ENCODE peak calls at places on chromosome 16, in ten cellular contexts. J is tibial nerve, C is breast epithelium, R is endothelial cell of umbilical vein, I is uterus, B is HepG2, G is IMR-90, N is ovary, L is adrenal gland, P is heart left ventricle. U is an unnamed sample.

GRCh38 chr16:1401758-1402154 is 12.7 kb downstream of the UNKL start:
- DNase-seq in J (no peak), C (no peak), R (no peak), I (no peak), B (no peak), G (no peak), N (no peak), L (no peak), P (no peak), U (no peak)

GRCh38 chr16:79757163-79757562 is 156.6 kb upstream of the MAF start:
- DNase-seq in J (no peak), C (no peak), R (no peak), I (no peak), B (no peak), G (no peak), N (no peak), L (no peak), P (no peak), U (no peak)

GRCh38 chr16:83956336-83957289 is 3.6 kb downstream of the OSGIN1 start:
- DNase-seq in J (peak; percentile 54), C (peak; percentile 80), R (peak; percentile 70), I (peak; percentile 62), B (peak; percentile 70), G (peak; percentile 72), N (peak; percentile 65), L (peak; percentile 86), P (peak; percentile 86), U (peak; percentile 87)

GRCh38 chr16:81779540-81780320 is 639 bp downstream of the PLCG2 start:
- DNase-seq in J (no peak), C (no peak), R (peak; percentile 12), I (no peak), B (no peak), G (no peak), N (no peak), L (peak; percentile 43), P (peak; percentile 43), U (peak; percentile 38)

GRCh38 chr16:72952404-72953301 is 95.3 kb downstream of the ZFHX3 start:
- DNase-seq in J (no peak), C (no peak), R (no peak), I (no peak), B (no peak), G (peak; percentile 89), N (no peak), L (peak; percentile 54), P (no peak), U (no peak)

GRCh38 chr16:2335286-2335895 is 5.1 kb downstream of the ABCA3 start:
- DNase-seq in J (no peak), C (no peak), R (no peak), I (no peak), B (no peak), G (no peak), N (no peak), L (no peak), P (no peak), U (no peak)

GRCh38 chr16:19601083-19601976 is 45.8 kb downstream of the VPS35L start:
- DNase-seq in J (no peak), C (no peak), R (peak; percentile 60), I (peak; percentile 27), B (peak; percentile 47), G (peak; percentile 36), N (peak; percentile 37), L (no peak), P (no peak), U (peak; percentile 42)

GRCh38 chr16:3282103-3282746 is 1.1 kb upstream of the ZNF263 start:
- DNase-seq in J (no peak), C (no peak), R (peak; percentile 87), I (no peak), B (peak; percentile 73), G (peak; percentile 69), N (no peak), L (no peak), P (no peak), U (no peak)

GRCh38 chr16:1511662-1512061 is 18.5 kb downstream of the TELO2 start:
- DNase-seq in J (no peak), C (no peak), R (no peak), I (no peak), B (no peak), G (no peak), N (no peak), L (no peak), P (no peak), U (no peak)

GRCh38 chr16:50458694-50459271 is 89.4 kb upstream of the NKD1 start:
- DNase-seq in J (no peak), C (peak; percentile 15), R (no peak), I (no peak), B (no peak), G (no peak), N (no peak), L (no peak), P (no peak), U (no peak)

GRCh38 chr16:59899940-59900339 is 1165.8 kb upstream of the GOT2 start:
- DNase-seq in J (no peak), C (no peak), R (no peak), I (no peak), B (no peak), G (no peak), N (no peak), L (no peak), P (no peak), U (no peak)

GRCh38 chr16:80948886-80949502 is 57.7 kb downstream of the CMC2 start:
- DNase-seq in J (no peak), C (no peak), R (peak; percentile 73), I (no peak), B (peak; percentile 62), G (peak; percentile 20), N (no peak), L (peak; percentile 69), P (no peak), U (peak; percentile 48)

GRCh38 chr16:23754594-23755483 is at the start of gene CHP2:
- DNase-seq in J (no peak), C (peak; percentile 53), R (no peak), I (no peak), B (no peak), G (no peak), N (no peak), L (peak; percentile 14), P (peak; percentile 42), U (peak; percentile 7)

GRCh38 chr16:30893744-30894539 is at the start of gene BCL7C:
- DNase-seq in J (peak; percentile 82), C (peak; percentile 87), R (peak; percentile 89), I (peak; percentile 88), B (peak; percentile 90), G (peak; percentile 80), N (peak; percentile 91), L (peak; percentile 96), P (peak; percentile 96), U (peak; percentile 95)

GRCh38 chr16:66523861-66524354 is 26.0 kb downstream of the TK2 start:
- DNase-seq in J (no peak), C (no peak), R (peak; percentile 51), I (no peak), B (no peak), G (no peak), N (no peak), L (no peak), P (no peak), U (no peak)

GRCh38 chr16:15955425-15955824 is 6.0 kb downstream of the ABCC1 start:
- DNase-seq in J (no peak), C (no peak), R (no peak), I (no peak), B (no peak), G (no peak), N (no peak), L (no peak), P (no peak), U (no peak)

GRCh38 chr16:48592839-48593429 is 17.0 kb downstream of the N4BP1 start:
- DNase-seq in J (no peak), C (no peak), R (no peak), I (no peak), B (no peak), G (no peak), N (no peak), L (no peak), P (no peak), U (no peak)

GRCh38 chr16:67013238-67013822 is 15.6 kb upstream of the CBFB start:
- DNase-seq in J (no peak), C (no peak), R (no peak), I (no peak), B (no peak), G (no peak), N (no peak), L (no peak), P (no peak), U (no peak)

GRCh38 chr16:88856828-88857727 is at the start of the genes GALNS and TRAPPC2L:
- DNase-seq in J (peak; percentile 100), C (peak; percentile 100), R (peak; percentile 96), I (peak; percentile 99), B (peak; percentile 89), G (peak; percentile 91), N (peak; percentile 99), L (peak; percentile 98), P (peak; percentile 99), U (peak; percentile 100)
- TF ChIP-seq POLR2A in J (peak; percentile 83), C (peak; percentile 46), R (peak; percentile 90), I (peak; percentile 82), B (peak; percentile 94), G (peak; percentile 80), N (peak; percentile 67), L (peak; percentile 37), P (peak; percentile 88), U (peak; percentile 63)

DNA sequence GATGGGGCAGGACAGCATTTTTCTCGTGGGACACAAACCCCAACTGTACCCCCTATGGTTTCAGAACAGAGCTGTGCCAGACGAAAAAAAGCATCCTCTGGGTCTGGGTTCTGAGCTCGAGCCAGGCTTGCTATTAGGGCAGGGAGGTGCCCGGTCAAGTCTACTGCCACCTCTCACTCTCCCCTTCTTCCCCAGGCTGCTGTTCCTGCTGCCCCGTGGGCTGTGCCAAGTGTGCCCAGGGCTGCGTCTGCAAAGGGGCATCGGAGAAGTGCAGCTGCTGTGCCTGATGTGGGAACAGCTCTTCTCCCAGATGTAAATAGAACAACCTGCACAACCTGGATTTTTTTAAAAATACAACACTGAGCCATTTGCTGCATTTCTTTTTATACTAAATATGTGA is 1.1 kb downstream of the MT1E start:
- DNase-seq in J (no peak), C (no peak), R (no peak), I (no peak), B (no peak), G (no peak), N (no peak), L (no peak), P (no peak), U (peak; percentile 29)
- H3K4me3 ChIP-seq in J (peak overlapping the region; percentile 48), C (peak overlapping the region; percentile 50), R (peak overlapping the region; percentile 2), I (peak overlapping the region; percentile 46), B (peak overlapping the region; percentile 72), G (no peak overlapping the region), N (peak overlapping the region; percentile 73), L (no peak overlapping the region), P (peak overlapping the region; percentile 68), U (peak overlapping the region; percentile 40)

DNA sequence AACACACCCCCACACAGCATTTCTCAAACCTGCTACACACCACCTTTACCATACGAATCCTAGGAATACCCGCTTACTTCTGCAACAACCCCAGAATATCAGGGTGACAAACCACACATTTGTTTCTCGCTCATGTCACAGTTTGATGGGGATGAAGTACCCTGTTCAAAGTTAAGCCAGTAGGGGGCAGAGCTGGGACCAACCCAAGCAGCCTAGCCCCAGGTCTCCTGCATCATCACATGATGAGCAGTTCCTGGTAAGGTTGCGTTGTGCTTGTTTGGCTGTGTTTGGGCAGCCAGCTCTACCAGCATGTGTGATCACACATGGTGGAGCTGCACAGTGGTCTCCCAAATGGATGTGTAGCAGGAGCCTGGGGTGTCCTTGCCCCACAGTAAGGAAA is 103.6 kb upstream of the C16orf82 start:
- DNase-seq in J (no peak), C (no peak), R (no peak), I (no peak), B (peak; percentile 12), G (peak; percentile 36), N (no peak), L (peak; percentile 48), P (no peak), U (no peak)
- H3K27me3 ChIP-seq in J (no peaks in the 10 kb centered on the region), C (no peaks in the 10 kb centered on the region), R (no peaks in the 10 kb centered on the region), I (no peaks in the 10 kb centered on the region), B (no peaks in the 10 kb centered on the region), G (peaks cover 18% of the 10 kb centered on the region), N (no peaks in the 10 kb centered on the region), L (no peaks in the 10 kb centered on the region), P (no peaks in the 10 kb centered on the region), U (no peaks in the 10 kb centered on the region)

GRCh38 chr16:69544099-69544498 is 21.7 kb upstream of the NFAT5 start:
- DNase-seq in J (no peak), C (no peak), R (no peak), I (no peak), B (no peak), G (no peak), N (no peak), L (no peak), P (no peak), U (no peak)
- TF ChIP-seq POLR2A in J (no peak), C (no peak), R (no peak), I (no peak), B (no peak), G (no peak), N (no peak), L (no peak), P (no peak), U (no peak)

U was measured in body of pancreas.